ENCODE peak calls at places on chromosomes 3 and 15, in nine cellular contexts. I is GM04504; G is H9; Y is GF-D8; C is astrocyte of the spinal cord; D is CD4-positive, alpha-beta T cell; A is stimulated activated CD4-positive, alpha-beta T cell treated with anti-CD3 and anti-CD28 coated beads, TNF-alpha, amount 100 ng/mL, for 1 hour; Q is activated CD4-positive, alpha-beta T cell treated with anti-CD3 and anti-CD28 coated beads, Interleukin-2, amount 50 U/mL, for 1 hour; J is GM23338. P is an unnamed sample.

GRCh38 chr3:141305436-141305835 is 62.9 kb upstream of the ZBTB38 start:
- DNase-seq in I (peak), G (no peak), Y (no peak), C (peak), D (no peak), A (no peak), Q (no peak), J (peak), P (peak)

GRCh38 chr3:54557538-54558419 is 370.1 kb downstream of the LRTM1 start:
- DNase-seq in I (no peak), G (no peak), Y (no peak), C (no peak), D (no peak), A (no peak), Q (no peak), J (no peak), P (peak)

GRCh38 chr3:9933561-9934234 is at the start of gene CRELD1:
- DNase-seq in I (peak), G (peak), Y (peak), C (peak), D (peak), A (peak), Q (peak), J (peak), P (peak)

GRCh38 chr3:5429517-5429890 is 242.0 kb downstream of the EDEM1 start:
- DNase-seq in I (no peak), G (no peak), Y (no peak), C (no peak), D (no peak), A (no peak), Q (no peak), J (no peak), P (no peak)

GRCh38 chr15:90316139-90316538 is 35.9 kb upstream of the ZNF774 start:
- DNase-seq in I (no peak), G (no peak), Y (no peak), C (no peak), D (no peak), A (no peak), Q (no peak), J (no peak), P (no peak)

GRCh38 chr15:51030649-51031316 is 63.9 kb downstream of the TNFAIP8L3 start:
- DNase-seq in I (peak), G (no peak), Y (no peak), C (peak), D (no peak), A (no peak), Q (no peak), J (no peak), P (peak)

GRCh38 chr15:79978694-79979519 is 7.9 kb upstream of the BCL2A1 start:
- DNase-seq in I (peak), G (no peak), Y (peak), C (peak), D (no peak), A (no peak), Q (no peak), J (no peak), P (no peak)

GRCh38 chr3:80355144-80355543 is 587.3 kb upstream of the ROBO1 start:
- DNase-seq in I (no peak), G (no peak), Y (peak), C (no peak), D (no peak), A (no peak), Q (no peak), J (peak), P (no peak)

GRCh38 chr15:67992834-67993233 is 61.3 kb upstream of the PIAS1 start:
- DNase-seq in I (no peak), G (no peak), Y (no peak), C (no peak), D (no peak), A (no peak), Q (no peak), J (no peak), P (no peak)

GRCh38 chr3:108662141-108662738 is 72.7 kb downstream of the DZIP3 start:
- DNase-seq in I (peak), G (no peak), Y (peak), C (peak), D (no peak), A (peak), Q (peak), J (peak), P (peak)

GRCh38 chr3:46883252-46884185 is 6.0 kb downstream of the PTH1R start:
- DNase-seq in I (no peak), G (no peak), Y (no peak), C (no peak), D (no peak), A (no peak), Q (peak), J (peak), P (no peak)

GRCh38 chr3:183515968-183516851 is 39.3 kb downstream of the KLHL6 start:
- DNase-seq in I (no peak), G (no peak), Y (no peak), C (no peak), D (peak), A (peak), Q (peak), J (peak), P (no peak)

GRCh38 chr3:110391640-110392395 is 679.8 kb upstream of the NECTIN3 start:
- DNase-seq in I (no peak), G (no peak), Y (no peak), C (peak), D (no peak), A (no peak), Q (no peak), J (no peak), P (no peak)

GRCh38 chr3:8851703-8852102 is 82.3 kb upstream of the OXTR start:
- DNase-seq in I (peak), G (no peak), Y (no peak), C (peak), D (no peak), A (no peak), Q (no peak), J (no peak), P (peak)

GRCh38 chr3:1442271-1442670 is 349.4 kb downstream of the CNTN6 start:
- DNase-seq in I (no peak), G (no peak), Y (no peak), C (no peak), D (no peak), A (no peak), Q (no peak), J (no peak), P (no peak)

GRCh38 chr3:197501496-197501878 is 54.3 kb downstream of the BDH1 start:
- DNase-seq in I (no peak), G (no peak), Y (no peak), C (peak), D (no peak), A (no peak), Q (no peak), J (peak), P (peak)

GRCh38 chr3:134607054-134608022 is 43.5 kb downstream of the KY start:
- DNase-seq in I (no peak), G (no peak), Y (peak), C (no peak), D (no peak), A (no peak), Q (no peak), J (no peak), P (no peak)

GRCh38 chr3:139297588-139298311 is 46.1 kb upstream of the MRPS22 start:
- DNase-seq in I (no peak), G (no peak), Y (no peak), C (no peak), D (no peak), A (no peak), Q (no peak), J (no peak), P (no peak)

GRCh38 chr15:62758952-62759349 is 283.6 kb upstream of the TPM1 start:
- DNase-seq in I (no peak), G (no peak), Y (no peak), C (no peak), D (no peak), A (no peak), Q (no peak), J (no peak), P (no peak)

GRCh38 chr3:17149076-17149475 is 264.3 kb downstream of the PLCL2 start:
- DNase-seq in I (no peak), G (no peak), Y (no peak), C (no peak), D (no peak), A (no peak), Q (no peak), J (no peak), P (no peak)

GRCh38 chr15:85403745-85404144 is 23.3 kb downstream of the AKAP13 start:
- DNase-seq in I (no peak), G (no peak), Y (no peak), C (peak), D (no peak), A (no peak), Q (no peak), J (peak), P (peak)

GRCh38 chr3:69568458-69568857 is 170.8 kb upstream of the MITF start:
- DNase-seq in I (no peak), G (no peak), Y (no peak), C (no peak), D (no peak), A (no peak), Q (no peak), J (no peak), P (no peak)

GRCh38 chr15:63712828-63713520 is 115.8 kb downstream of the FBXL22 start:
- DNase-seq in I (no peak), G (no peak), Y (no peak), C (no peak), D (no peak), A (no peak), Q (no peak), J (no peak), P (no peak)

GRCh38 chr3:117695321-117695720 is 985.7 kb downstream of the TUSC7 start:
- DNase-seq in I (no peak), G (no peak), Y (no peak), C (peak), D (no peak), A (no peak), Q (no peak), J (no peak), P (no peak)

GRCh38 chr3:196150481-196150880 is 60.7 kb downstream of the ZDHHC19 start:
- DNase-seq in I (no peak), G (no peak), Y (no peak), C (no peak), D (no peak), A (no peak), Q (no peak), J (no peak), P (no peak)

P was measured in H4.